ENCODE peak calls at places on chromosome 19, in nine cellular contexts. X is transverse colon, H is breast epithelium, C is endothelial cell, Q is GM23338, K is Peyer's patch, S is brain microvascular endothelial cell, L is kidney epithelial cell, R is MCF 10A. G is an unnamed sample.

GRCh38 chr19:48372904-48373303 is 8.7 kb downstream of the SYNGR4 start:
- DNase-seq in X (peak; percentile 56), H (no peak), C (no peak), Q (no peak), K (no peak), S (no peak), L (no peak), R (peak; percentile 69), G (no peak)

GRCh38 chr19:51546650-51547396 is 15.4 kb upstream of the SIGLEC6 start:
- DNase-seq in X (no peak), H (no peak), C (peak; percentile 54), Q (no peak), K (no peak), S (peak; percentile 90), L (no peak), R (no peak), G (no peak)

GRCh38 chr19:2729943-2730818 is 9.0 kb upstream of the DIRAS1 start:
- DNase-seq in X (no peak), H (no peak), C (no peak), Q (no peak), K (no peak), S (no peak), L (no peak), R (no peak), G (no peak)

GRCh38 chr19:47480658-47481057 is 3.4 kb downstream of the KPTN start:
- DNase-seq in X (no peak), H (no peak), C (no peak), Q (no peak), K (no peak), S (no peak), L (no peak), R (no peak), G (no peak)

GRCh38 chr19:40266111-40266510 is 19.0 kb downstream of the AKT2 start:
- DNase-seq in X (no peak), H (no peak), C (no peak), Q (no peak), K (no peak), S (no peak), L (no peak), R (no peak), G (no peak)

GRCh38 chr19:19657397-19657783 is 6.1 kb downstream of the ATP13A1 start:
- DNase-seq in X (no peak), H (no peak), C (no peak), Q (no peak), K (no peak), S (no peak), L (no peak), R (no peak), G (no peak)

GRCh38 chr19:36915992-36916830 is at the start of the genes ZNF568 and ZNF829:
- DNase-seq in X (peak; percentile 87), H (peak; percentile 88), C (peak; percentile 77), Q (peak; percentile 98), K (peak; percentile 89), S (peak; percentile 90), L (peak; percentile 53), R (peak; percentile 80), G (peak; percentile 59)

GRCh38 chr19:2546128-2547032 is 70.5 kb downstream of the GADD45B start:
- DNase-seq in X (peak; percentile 64), H (peak; percentile 82), C (no peak), Q (peak; percentile 81), K (peak; percentile 44), S (peak; percentile 62), L (no peak), R (no peak), G (no peak)

GRCh38 chr19:34688592-34688991 is 11.1 kb downstream of the ZNF302 start:
- DNase-seq in X (no peak), H (no peak), C (no peak), Q (no peak), K (no peak), S (no peak), L (no peak), R (no peak), G (no peak)

GRCh38 chr19:36151144-36152051 is 849 bp downstream of the COX7A1 start:
- DNase-seq in X (no peak), H (no peak), C (peak; percentile 22), Q (peak; percentile 89), K (no peak), S (no peak), L (no peak), R (no peak), G (no peak)

GRCh38 chr19:10655457-10656312 is 1.5 kb downstream of the ILF3 start:
- DNase-seq in X (peak; percentile 18), H (no peak), C (peak; percentile 22), Q (peak; percentile 40), K (no peak), S (peak; percentile 41), L (no peak), R (peak; percentile 29), G (no peak)

GRCh38 chr19:8224394-8225145 is 15.4 kb downstream of the CERS4 start:
- DNase-seq in X (no peak), H (no peak), C (no peak), Q (no peak), K (no peak), S (no peak), L (no peak), R (peak; percentile 80), G (no peak)

GRCh38 chr19:42219812-42220750 is at the start of gene ZNF526:
- DNase-seq in X (peak; percentile 98), H (peak; percentile 93), C (peak; percentile 96), Q (peak; percentile 99), K (peak; percentile 97), S (peak; percentile 96), L (peak; percentile 92), R (peak; percentile 98), G (peak; percentile 94)
- TF ChIP-seq CTCF in X (no peak), H (no peak), C (no peak), Q (no peak), K (no peak), S (no peak), L (no peak), R (no peak), G (no peak)

GRCh38 chr19:15841875-15842569 is 26.6 kb upstream of the OR10H1 start:
- DNase-seq in X (no peak), H (no peak), C (no peak), Q (no peak), K (no peak), S (no peak), L (no peak), R (no peak), G (no peak)
- TF ChIP-seq CTCF in X (peak; percentile 1), H (no peak), C (no peak), Q (peak; percentile 9), K (no peak), S (no peak), L (no peak), R (no peak), G (no peak)

GRCh38 chr19:4452230-4452990 is 5.2 kb downstream of the UBXN6 start:
- DNase-seq in X (no peak), H (no peak), C (no peak), Q (no peak), K (no peak), S (no peak), L (no peak), R (no peak), G (no peak)
- TF ChIP-seq CTCF in X (no peak), H (no peak), C (no peak), Q (no peak), K (no peak), S (no peak), L (no peak), R (no peak), G (no peak)

DNA sequence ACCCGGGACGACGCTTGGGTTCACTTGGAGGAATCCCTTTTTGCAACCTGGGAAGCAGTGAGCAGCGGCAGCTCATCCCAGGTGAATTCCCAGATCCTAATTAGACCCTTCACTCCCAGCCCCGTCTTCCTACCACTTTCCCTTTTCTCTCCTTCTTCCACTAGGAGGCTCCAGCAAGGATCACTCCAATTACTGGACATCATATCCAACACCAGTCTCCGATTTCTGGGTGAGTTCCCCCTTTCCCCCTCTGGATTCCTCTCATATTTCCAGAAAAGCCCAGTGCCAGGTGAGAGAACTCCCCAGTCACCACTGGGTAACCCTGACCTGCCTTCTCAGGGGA is 17.1 kb upstream of the ZSCAN4 start:
- DNase-seq in X (no peak), H (no peak), C (no peak), Q (peak; percentile 62), K (no peak), S (no peak), L (no peak), R (no peak), G (no peak)
- TF ChIP-seq CTCF in X (no peak), H (no peak), C (no peak), Q (peak; percentile 39), K (no peak), S (no peak), L (no peak), R (no peak), G (no peak)

GRCh38 chr19:56837492-56837891 is 3.0 kb downstream of the PEG3 start:
- DNase-seq in X (peak; percentile 22), H (peak; percentile 76), C (no peak), Q (no peak), K (no peak), S (peak; percentile 20), L (peak; percentile 47), R (no peak), G (no peak)
- TF ChIP-seq CTCF in X (peak; percentile 23), H (no peak), C (no peak), Q (peak; percentile 26), K (no peak), S (peak; percentile 31), L (peak; percentile 46), R (no peak), G (no peak)

GRCh38 chr19:1523412-1524205 is at the start of gene PLK5:
- DNase-seq in X (no peak), H (no peak), C (no peak), Q (peak; percentile 66), K (no peak), S (no peak), L (no peak), R (no peak), G (no peak)
- TF ChIP-seq CTCF in X (no peak), H (no peak), C (no peak), Q (no peak), K (no peak), S (no peak), L (no peak), R (no peak), G (no peak)

GRCh38 chr19:42115219-42115618 is 17.0 kb downstream of the POU2F2 start:
- DNase-seq in X (no peak), H (no peak), C (no peak), Q (no peak), K (no peak), S (peak; percentile 31), L (no peak), R (no peak), G (no peak)

GRCh38 chr19:42114412-42114811 is 17.8 kb downstream of the POU2F2 start:
- DNase-seq in X (peak; percentile 76), H (no peak), C (no peak), Q (peak; percentile 51), K (peak; percentile 92), S (no peak), L (no peak), R (no peak), G (no peak)

GRCh38 chr19:42117076-42117475 is 15.2 kb downstream of the POU2F2 start:
- DNase-seq in X (no peak), H (no peak), C (no peak), Q (no peak), K (no peak), S (no peak), L (no peak), R (no peak), G (no peak)

GRCh38 chr19:42115705-42116104 is 16.5 kb downstream of the POU2F2 start:
- DNase-seq in X (no peak), H (no peak), C (no peak), Q (no peak), K (no peak), S (no peak), L (no peak), R (no peak), G (no peak)

GRCh38 chr19:42116308-42117075 is 15.8 kb downstream of the POU2F2 start:
- DNase-seq in X (no peak), H (no peak), C (no peak), Q (no peak), K (no peak), S (no peak), L (no peak), R (no peak), G (no peak)
- TF ChIP-seq CTCF in X (no peak), H (no peak), C (no peak), Q (peak; percentile 40), K (no peak), S (peak; percentile 35), L (peak; percentile 3), R (no peak), G (no peak)

G was measured in AG09319.